ENCODE peak calls at places on chromosomes 12 and 14, in six cellular contexts. One of them, this sample, is unnamed.

GRCh38 chr14:35576856-35577255 is 42.9 kb downstream of the INSM2 start:
- DNase-seq in activated naive CD4-positive, alpha-beta T cell treated with Interleukin-2 at 50 U/mL for 16 hours: no peak
- DNase-seq in HAP-1: no peak
- DNase-seq in adipocyte: no peak
- DNase-seq in mesothelial cell of epicardium: no peak
- DNase-seq in AG04450: no peak
- DNase-seq in this sample: no peak

GRCh38 chr12:71536279-71536938 is 96.8 kb downstream of the LGR5 start:
- DNase-seq in mesothelial cell of epicardium: no peak
- DNase-seq in activated naive CD4-positive, alpha-beta T cell treated with Interleukin-2 at 50 U/mL for 16 hours: no peak
- DNase-seq in adipocyte: no peak
- DNase-seq in AG04450: no peak
- DNase-seq in HAP-1: no peak
- DNase-seq in this sample: no peak

GRCh38 chr12:108173160-108173559 is 44.1 kb downstream of the WSCD2 start:
- DNase-seq in HAP-1: no peak
- DNase-seq in AG04450: no peak
- DNase-seq in mesothelial cell of epicardium: no peak
- DNase-seq in activated naive CD4-positive, alpha-beta T cell treated with Interleukin-2 at 50 U/mL for 16 hours: no peak
- DNase-seq in adipocyte: no peak
- DNase-seq in this sample: no peak

GRCh38 chr12:50627491-50627890 is 122.7 kb downstream of the DIP2B start:
- DNase-seq in HAP-1: no peak
- DNase-seq in AG04450: no peak
- DNase-seq in adipocyte: no peak
- DNase-seq in activated naive CD4-positive, alpha-beta T cell treated with Interleukin-2 at 50 U/mL for 16 hours: no peak
- DNase-seq in mesothelial cell of epicardium: no peak
- DNase-seq in this sample: peak

GRCh38 chr12:111238075-111238734 is 130.7 kb downstream of the PHETA1 start:
- DNase-seq in activated naive CD4-positive, alpha-beta T cell treated with Interleukin-2 at 50 U/mL for 16 hours: no peak
- DNase-seq in AG04450: no peak
- DNase-seq in mesothelial cell of epicardium: no peak
- DNase-seq in adipocyte: no peak
- DNase-seq in HAP-1: no peak
- DNase-seq in this sample: no peak

GRCh38 chr12:50221228-50222008 is 54.2 kb upstream of the CERS5 start:
- DNase-seq in AG04450: peak
- DNase-seq in HAP-1: peak
- DNase-seq in mesothelial cell of epicardium: no peak
- DNase-seq in activated naive CD4-positive, alpha-beta T cell treated with Interleukin-2 at 50 U/mL for 16 hours: no peak
- DNase-seq in adipocyte: peak
- DNase-seq in this sample: no peak

GRCh38 chr14:99747167-99747566 is 46.0 kb upstream of the EML1 start:
- DNase-seq in HAP-1: no peak
- DNase-seq in adipocyte: no peak
- DNase-seq in mesothelial cell of epicardium: no peak
- DNase-seq in activated naive CD4-positive, alpha-beta T cell treated with Interleukin-2 at 50 U/mL for 16 hours: no peak
- DNase-seq in AG04450: no peak
- DNase-seq in this sample: no peak

GRCh38 chr12:23028158-23028802 is 403.3 kb downstream of the ETNK1 start:
- DNase-seq in mesothelial cell of epicardium: no peak
- DNase-seq in HAP-1: no peak
- DNase-seq in activated naive CD4-positive, alpha-beta T cell treated with Interleukin-2 at 50 U/mL for 16 hours: no peak
- DNase-seq in AG04450: no peak
- DNase-seq in adipocyte: no peak
- DNase-seq in this sample: no peak

GRCh38 chr14:22545842-22546721 is 42.9 kb downstream of the DAD1 start:
- DNase-seq in adipocyte: peak
- DNase-seq in activated naive CD4-positive, alpha-beta T cell treated with Interleukin-2 at 50 U/mL for 16 hours: peak
- DNase-seq in AG04450: peak
- DNase-seq in mesothelial cell of epicardium: no peak
- DNase-seq in HAP-1: no peak
- DNase-seq in this sample: no peak

GRCh38 chr12:93982847-93983315 is 165.5 kb upstream of the PLXNC1 start:
- DNase-seq in adipocyte: peak
- DNase-seq in mesothelial cell of epicardium: no peak
- DNase-seq in HAP-1: no peak
- DNase-seq in activated naive CD4-positive, alpha-beta T cell treated with Interleukin-2 at 50 U/mL for 16 hours: no peak
- DNase-seq in AG04450: peak
- DNase-seq in this sample: no peak

This sample was measured in H1.